ENCODE peak calls at places on chromosomes 7 and 10, in six cellular contexts. J, V, M, G, L and D are unnamed samples.

GRCh38 chr10:73889014-73889413 is 14.7 kb upstream of the CAMK2G start:
- DNase-seq in J (no peak), V (peak), M (no peak), G (peak), L (peak), D (no peak)

GRCh38 chr10:34996843-34997242 is 93.3 kb downstream of the CUL2 start:
- DNase-seq in J (no peak), V (no peak), M (no peak), G (no peak), L (no peak), D (no peak)

GRCh38 chr10:25177093-25177753 is 2.4 kb downstream of the GPR158 start:
- DNase-seq in J (no peak), V (no peak), M (no peak), G (no peak), L (no peak), D (no peak)

GRCh38 chr7:104039363-104039762 is 49.9 kb upstream of the RELN start:
- DNase-seq in J (no peak), V (peak), M (no peak), G (no peak), L (no peak), D (no peak)

GRCh38 chr7:128059143-128059975 is 28.1 kb upstream of the LRRC4 start:
- DNase-seq in J (no peak), V (no peak), M (no peak), G (no peak), L (no peak), D (no peak)

GRCh38 chr7:137671920-137672319 is 174.9 kb downstream of the DGKI start:
- DNase-seq in J (no peak), V (no peak), M (no peak), G (no peak), L (no peak), D (no peak)

GRCh38 chr7:81857385-81857784 is 87.5 kb upstream of the HGF start:
- DNase-seq in J (no peak), V (no peak), M (no peak), G (no peak), L (no peak), D (no peak)

GRCh38 chr7:91240546-91240945 is 23.7 kb upstream of the FZD1 start:
- DNase-seq in J (no peak), V (no peak), M (no peak), G (no peak), L (no peak), D (peak)

GRCh38 chr7:132947011-132947410 is 134.9 kb downstream of the CHCHD3 start:
- DNase-seq in J (no peak), V (no peak), M (no peak), G (no peak), L (no peak), D (no peak)

GRCh38 chr7:34723866-34724490 is 66.0 kb downstream of the NPSR1 start:
- DNase-seq in J (no peak), V (no peak), M (no peak), G (no peak), L (no peak), D (no peak)

GRCh38 chr7:8668627-8669500 is 235.5 kb downstream of the NXPH1 start:
- DNase-seq in J (no peak), V (no peak), M (no peak), G (no peak), L (no peak), D (no peak)

GRCh38 chr7:41224063-41224763 is 478.7 kb downstream of the INHBA start:
- DNase-seq in J (no peak), V (no peak), M (no peak), G (no peak), L (no peak), D (no peak)

GRCh38 chr7:7581531-7582179 is 15.0 kb downstream of the MIOS start:
- DNase-seq in J (no peak), V (no peak), M (no peak), G (no peak), L (no peak), D (no peak)

GRCh38 chr10:130335336-130335735 is 199.1 kb downstream of the GLRX3 start:
- DNase-seq in J (no peak), V (no peak), M (no peak), G (no peak), L (no peak), D (no peak)

GRCh38 chr10:3935141-3935540 is 150.1 kb upstream of the KLF6 start:
- DNase-seq in J (no peak), V (no peak), M (no peak), G (no peak), L (no peak), D (peak)

GRCh38 chr10:78976825-78977760 is 91.7 kb upstream of the ZMIZ1 start:
- DNase-seq in J (no peak), V (no peak), M (no peak), G (no peak), L (no peak), D (peak)

GRCh38 chr7:113606325-113606724 is 312.5 kb downstream of the PPP1R3A start:
- DNase-seq in J (no peak), V (no peak), M (no peak), G (no peak), L (no peak), D (no peak)

DNA sequence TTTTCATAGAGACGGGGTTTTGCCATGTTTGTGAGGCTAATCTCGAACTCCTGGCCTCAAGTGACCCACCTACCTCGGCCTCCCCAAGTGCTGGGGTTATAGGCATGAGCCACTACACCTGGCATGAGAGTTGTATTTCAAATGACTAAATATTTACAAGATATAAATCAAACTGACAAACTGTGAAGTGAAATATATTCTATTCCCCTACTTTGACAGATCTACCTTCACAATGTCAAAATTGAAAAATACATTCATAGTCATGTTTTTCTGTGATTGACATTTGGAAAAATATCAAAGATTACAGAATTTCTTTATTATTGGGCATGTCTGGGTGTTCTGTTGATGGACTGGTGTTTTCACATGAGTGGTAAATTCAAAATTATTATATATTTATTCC is 16.4 kb upstream of the SNX10 start:
- DNase-seq in J (no peak), V (no peak), M (no peak), G (no peak), L (no peak), D (no peak)
- TF ChIP-seq EP300 in J (no peak), V (no peak), M (no peak), G (no peak), L (no peak), D (no peak)

DNA sequence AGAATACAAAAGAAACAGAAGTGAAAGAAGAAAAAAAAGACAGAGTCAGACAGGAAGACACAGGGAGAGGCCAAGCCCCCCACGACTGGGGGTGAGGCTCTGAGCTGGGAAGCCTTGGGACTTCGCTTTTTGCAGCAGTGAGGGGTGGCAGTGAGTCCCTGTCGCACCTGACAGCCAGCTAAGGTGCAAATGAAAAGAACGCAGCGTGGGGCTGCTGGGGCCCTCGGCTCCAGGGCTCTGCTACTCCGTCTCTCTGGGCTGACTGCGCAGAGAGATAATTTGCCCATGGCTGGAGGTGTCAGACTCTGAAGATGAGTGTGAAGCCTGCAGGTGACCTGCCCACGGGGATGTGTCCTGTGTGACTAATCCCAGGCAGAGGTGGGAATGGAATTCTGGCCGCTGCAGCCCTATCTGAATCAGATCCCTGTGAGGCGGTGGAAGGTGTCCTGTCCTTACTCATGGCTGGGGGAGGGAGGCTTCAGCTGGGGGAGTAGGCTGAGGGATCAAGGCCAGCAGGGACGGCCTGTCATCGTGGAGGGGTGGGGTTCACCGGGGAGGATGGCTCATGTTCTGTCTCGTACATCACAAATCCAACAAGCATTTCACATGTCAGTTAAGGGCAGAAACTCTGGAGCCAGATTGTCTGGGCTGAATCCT is 96.4 kb downstream of the SLIT1 start:
- DNase-seq in J (no peak), V (no peak), M (no peak), G (no peak), L (no peak), D (no peak)
- TF ChIP-seq EP300 in J (no peak), V (no peak), M (no peak), G (no peak), L (no peak), D (no peak)

DNA sequence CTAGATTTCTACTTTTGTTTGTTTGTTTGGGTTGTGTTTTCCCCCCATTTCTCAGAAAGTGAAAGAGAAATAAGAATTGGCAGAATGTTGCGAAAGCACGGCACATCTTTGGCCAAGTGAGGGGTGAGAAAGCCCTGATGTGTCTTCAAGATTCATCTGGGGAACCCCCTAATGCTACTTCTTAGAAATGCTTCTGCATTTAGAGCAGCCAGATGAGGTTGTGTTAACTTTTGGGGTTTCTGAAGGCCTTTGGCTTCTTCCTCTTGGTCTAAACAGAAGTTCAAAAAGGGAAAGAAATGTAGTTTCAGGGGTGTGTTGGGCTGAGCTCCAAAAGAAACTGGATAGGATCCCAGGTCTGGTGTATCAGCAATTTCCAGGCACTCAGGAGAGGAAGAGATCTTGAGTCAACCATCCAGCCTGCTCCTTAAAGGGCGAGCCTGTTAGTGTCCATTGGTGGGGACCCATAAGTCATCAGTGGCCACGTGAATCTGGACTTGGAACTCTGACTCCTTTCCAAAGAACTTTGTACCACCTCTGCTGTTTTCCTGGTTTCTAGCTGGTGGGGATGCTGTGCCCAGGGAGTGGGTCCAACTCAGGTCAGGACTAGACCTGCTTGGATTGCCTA is 6.5 kb downstream of the DUSP5 start:
- DNase-seq in J (no peak), V (peak), M (no peak), G (peak), L (peak), D (peak)
- TF ChIP-seq EP300 in J (no peak), V (no peak), M (no peak), G (no peak), L (peak), D (no peak)

DNA sequence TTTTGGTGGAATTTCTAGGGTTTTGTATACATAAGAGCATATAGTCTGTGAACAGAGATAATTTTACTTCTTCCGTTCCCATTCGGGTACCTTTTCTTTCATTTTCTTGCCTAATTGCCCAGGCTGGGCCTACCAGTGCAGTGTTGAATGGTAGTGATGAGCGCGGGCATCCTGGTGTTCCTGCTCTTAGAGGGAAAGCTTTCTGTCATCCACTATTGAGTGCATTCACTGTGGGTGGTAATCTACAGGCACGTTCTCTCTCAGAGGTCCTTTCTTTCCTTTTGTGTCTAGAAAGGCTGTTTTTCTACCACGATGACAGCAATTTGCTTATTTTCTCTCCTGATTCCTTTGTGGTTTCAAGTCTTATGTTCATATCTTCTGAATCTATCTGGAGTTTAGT is 65.0 kb downstream of the INPP5A start:
- DNase-seq in J (no peak), V (no peak), M (no peak), G (no peak), L (no peak), D (no peak)
- TF ChIP-seq EP300 in J (no peak), V (no peak), M (no peak), G (no peak), L (no peak), D (no peak)

DNA sequence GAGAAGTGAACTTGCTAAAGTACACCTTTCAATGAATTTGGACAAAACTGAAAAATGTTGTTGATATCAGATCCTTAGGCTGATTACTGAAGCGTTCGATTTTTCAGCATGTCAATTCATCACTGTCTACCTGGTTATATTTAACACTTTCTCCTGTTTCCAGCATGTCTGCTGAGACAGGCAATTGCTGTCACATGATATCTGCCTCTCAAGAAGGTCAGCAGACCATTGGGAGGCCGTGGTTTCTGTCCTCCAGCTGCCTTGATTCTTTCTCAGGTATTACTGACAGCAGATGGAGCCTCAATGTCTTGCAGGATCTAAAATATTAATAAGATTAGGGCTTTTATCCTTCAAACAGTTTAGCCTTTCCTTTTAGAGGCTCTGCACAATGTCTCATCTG is 127.5 kb downstream of the SNX10 start:
- DNase-seq in J (no peak), V (peak), M (no peak), G (no peak), L (no peak), D (no peak)
- TF ChIP-seq EP300 in J (no peak), V (no peak), M (no peak), G (no peak), L (no peak), D (no peak)

GRCh38 chr10:121886181-121886580 is 41.6 kb downstream of the ATE1 start:
- DNase-seq in J (no peak), V (no peak), M (no peak), G (no peak), L (no peak), D (no peak)
- TF ChIP-seq EP300 in J (no peak), V (no peak), M (no peak), G (no peak), L (no peak), D (no peak)

GRCh38 chr7:44606341-44607140 is at the start of gene OGDH:
- DNase-seq in J (peak), V (peak), M (peak), G (peak), L (peak), D (peak)
- TF ChIP-seq EP300 in J (no peak), V (no peak), M (peak), G (no peak), L (peak), D (peak)